ENCODE peak calls at places on chromosomes 6 and 20, in nine cellular contexts. One of them, this sample, is unnamed.

GRCh38 chr20:8074931-8075330 is 55.4 kb upstream of the TMX4 start:
- DNase-seq in CD8-positive, alpha-beta T cell: no peak
- DNase-seq in tibial nerve: no peak
- DNase-seq in left lung: no peak
- DNase-seq in astrocyte: peak; percentile 74
- DNase-seq in ovary: no peak
- DNase-seq in MM.1S: no peak
- DNase-seq in lung: no peak
- DNase-seq in cardiac muscle cell: no peak
- DNase-seq in this sample: no peak

GRCh38 chr6:46528956-46529750 is 37.9 kb upstream of the RCAN2 start:
- DNase-seq in lung: no peak
- DNase-seq in ovary: no peak
- DNase-seq in CD8-positive, alpha-beta T cell: no peak
- DNase-seq in MM.1S: no peak
- DNase-seq in tibial nerve: no peak
- DNase-seq in cardiac muscle cell: no peak
- DNase-seq in astrocyte: no peak
- DNase-seq in left lung: no peak
- DNase-seq in this sample: no peak

GRCh38 chr6:151389640-151390275 is 1.6 kb downstream of the ZBTB2 start:
- DNase-seq in ovary: peak; percentile 53
- DNase-seq in astrocyte: peak; percentile 55
- DNase-seq in tibial nerve: peak; percentile 54
- DNase-seq in cardiac muscle cell: peak; percentile 51
- DNase-seq in MM.1S: peak; percentile 25
- DNase-seq in lung: peak; percentile 63
- DNase-seq in left lung: no peak
- DNase-seq in CD8-positive, alpha-beta T cell: no peak
- DNase-seq in this sample: peak; percentile 61

GRCh38 chr20:19254086-19254821 is 41.8 kb downstream of the SLC24A3 start:
- DNase-seq in lung: no peak
- DNase-seq in left lung: no peak
- DNase-seq in MM.1S: no peak
- DNase-seq in ovary: no peak
- DNase-seq in astrocyte: no peak
- DNase-seq in cardiac muscle cell: no peak
- DNase-seq in tibial nerve: no peak
- DNase-seq in CD8-positive, alpha-beta T cell: no peak
- DNase-seq in this sample: no peak

GRCh38 chr20:13661070-13661687 is 22.4 kb upstream of the TASP1 start:
- DNase-seq in tibial nerve: no peak
- DNase-seq in ovary: peak; percentile 41
- DNase-seq in CD8-positive, alpha-beta T cell: no peak
- DNase-seq in MM.1S: no peak
- DNase-seq in lung: no peak
- DNase-seq in left lung: no peak
- DNase-seq in cardiac muscle cell: no peak
- DNase-seq in astrocyte: peak; percentile 61
- DNase-seq in this sample: no peak

GRCh38 chr6:45115696-45116095 is 212.4 kb upstream of the RUNX2 start:
- DNase-seq in MM.1S: no peak
- DNase-seq in ovary: no peak
- DNase-seq in cardiac muscle cell: no peak
- DNase-seq in lung: no peak
- DNase-seq in left lung: no peak
- DNase-seq in astrocyte: peak; percentile 55
- DNase-seq in CD8-positive, alpha-beta T cell: no peak
- DNase-seq in tibial nerve: no peak
- DNase-seq in this sample: no peak

GRCh38 chr6:53119772-53120409 is 28.8 kb downstream of the GCM1 start:
- DNase-seq in left lung: no peak
- DNase-seq in tibial nerve: no peak
- DNase-seq in CD8-positive, alpha-beta T cell: no peak
- DNase-seq in lung: no peak
- DNase-seq in astrocyte: peak; percentile 18
- DNase-seq in MM.1S: no peak
- DNase-seq in ovary: no peak
- DNase-seq in cardiac muscle cell: no peak
- DNase-seq in this sample: peak; percentile 78

GRCh38 chr20:10367921-10368701 is 65.9 kb downstream of the MKKS start:
- DNase-seq in astrocyte: no peak
- DNase-seq in left lung: no peak
- DNase-seq in lung: no peak
- DNase-seq in ovary: no peak
- DNase-seq in CD8-positive, alpha-beta T cell: no peak
- DNase-seq in MM.1S: no peak
- DNase-seq in cardiac muscle cell: no peak
- DNase-seq in tibial nerve: no peak
- DNase-seq in this sample: no peak

GRCh38 chr20:50745634-50746137 is 14.3 kb downstream of the PARD6B start:
- DNase-seq in lung: no peak
- DNase-seq in CD8-positive, alpha-beta T cell: no peak
- DNase-seq in left lung: no peak
- DNase-seq in cardiac muscle cell: no peak
- DNase-seq in astrocyte: no peak
- DNase-seq in ovary: no peak
- DNase-seq in tibial nerve: no peak
- DNase-seq in MM.1S: no peak
- DNase-seq in this sample: no peak

GRCh38 chr6:35311390-35312075 is 13.9 kb downstream of the DEF6 start:
- DNase-seq in lung: no peak
- DNase-seq in MM.1S: no peak
- DNase-seq in left lung: no peak
- DNase-seq in astrocyte: no peak
- DNase-seq in ovary: no peak
- DNase-seq in cardiac muscle cell: no peak
- DNase-seq in CD8-positive, alpha-beta T cell: peak; percentile 51
- DNase-seq in tibial nerve: no peak
- DNase-seq in this sample: no peak

GRCh38 chr6:79438015-79438414 is 99.2 kb downstream of the LCA5 start:
- DNase-seq in left lung: no peak
- DNase-seq in lung: no peak
- DNase-seq in MM.1S: no peak
- DNase-seq in astrocyte: no peak
- DNase-seq in CD8-positive, alpha-beta T cell: no peak
- DNase-seq in ovary: no peak
- DNase-seq in tibial nerve: peak; percentile 27
- DNase-seq in cardiac muscle cell: no peak
- DNase-seq in this sample: no peak

GRCh38 chr6:2245954-2246863 is 804 bp upstream of the GMDS start:
- DNase-seq in left lung: peak; percentile 78
- DNase-seq in cardiac muscle cell: peak; percentile 55
- DNase-seq in tibial nerve: peak; percentile 43
- DNase-seq in CD8-positive, alpha-beta T cell: peak; percentile 39
- DNase-seq in MM.1S: peak; percentile 38
- DNase-seq in astrocyte: peak; percentile 48
- DNase-seq in ovary: peak; percentile 52
- DNase-seq in lung: peak; percentile 82
- DNase-seq in this sample: peak; percentile 86

GRCh38 chr6:4788482-4788881 is 12.3 kb downstream of the CDYL start:
- DNase-seq in cardiac muscle cell: no peak
- DNase-seq in lung: no peak
- DNase-seq in ovary: no peak
- DNase-seq in astrocyte: no peak
- DNase-seq in tibial nerve: no peak
- DNase-seq in left lung: no peak
- DNase-seq in CD8-positive, alpha-beta T cell: no peak
- DNase-seq in MM.1S: no peak
- DNase-seq in this sample: no peak

GRCh38 chr6:31270788-31271640 is 878 bp downstream of the HLA-C start:
- DNase-seq in cardiac muscle cell: peak; percentile 48
- DNase-seq in left lung: peak; percentile 96
- DNase-seq in ovary: peak; percentile 73
- DNase-seq in astrocyte: peak; percentile 38
- DNase-seq in CD8-positive, alpha-beta T cell: peak; percentile 59
- DNase-seq in tibial nerve: peak; percentile 13
- DNase-seq in lung: peak; percentile 87
- DNase-seq in MM.1S: peak; percentile 58
- DNase-seq in this sample: no peak

GRCh38 chr6:113857565-113858066 is 471 bp downstream of the MARCKS start:
- DNase-seq in lung: no peak
- DNase-seq in astrocyte: no peak
- DNase-seq in MM.1S: peak; percentile 24
- DNase-seq in CD8-positive, alpha-beta T cell: no peak
- DNase-seq in left lung: peak; percentile 81
- DNase-seq in cardiac muscle cell: peak; percentile 38
- DNase-seq in ovary: peak; percentile 30
- DNase-seq in tibial nerve: peak; percentile 32
- DNase-seq in this sample: no peak

GRCh38 chr6:13671742-13672141 is 39.9 kb downstream of the RANBP9 start:
- DNase-seq in astrocyte: no peak
- DNase-seq in left lung: no peak
- DNase-seq in cardiac muscle cell: no peak
- DNase-seq in MM.1S: no peak
- DNase-seq in CD8-positive, alpha-beta T cell: no peak
- DNase-seq in tibial nerve: no peak
- DNase-seq in ovary: no peak
- DNase-seq in lung: no peak
- DNase-seq in this sample: no peak

GRCh38 chr6:158309814-158310213 is 2.5 kb upstream of the TULP4 start:
- DNase-seq in astrocyte: no peak
- DNase-seq in lung: no peak
- DNase-seq in tibial nerve: no peak
- DNase-seq in ovary: no peak
- DNase-seq in MM.1S: no peak
- DNase-seq in cardiac muscle cell: no peak
- DNase-seq in left lung: no peak
- DNase-seq in CD8-positive, alpha-beta T cell: no peak
- DNase-seq in this sample: no peak
- H3K9me3 ChIP-seq in astrocyte: no peaks in the 10 kb centered on the region
- H3K9me3 ChIP-seq in lung: no peaks in the 10 kb centered on the region
- H3K9me3 ChIP-seq in tibial nerve: no peaks in the 10 kb centered on the region
- H3K9me3 ChIP-seq in ovary: no peaks in the 10 kb centered on the region
- H3K9me3 ChIP-seq in MM.1S: no peaks in the 10 kb centered on the region
- H3K9me3 ChIP-seq in cardiac muscle cell: no peaks in the 10 kb centered on the region
- H3K9me3 ChIP-seq in left lung: no peaks in the 10 kb centered on the region
- H3K9me3 ChIP-seq in CD8-positive, alpha-beta T cell: no peaks in the 10 kb centered on the region
- H3K9me3 ChIP-seq in this sample: no peaks in the 10 kb centered on the region

GRCh38 chr6:7311920-7312615 is 931 bp downstream of the SSR1 start:
- DNase-seq in ovary: no peak
- DNase-seq in lung: no peak
- DNase-seq in tibial nerve: no peak
- DNase-seq in CD8-positive, alpha-beta T cell: no peak
- DNase-seq in MM.1S: peak; percentile 44
- DNase-seq in astrocyte: peak; percentile 27
- DNase-seq in cardiac muscle cell: peak; percentile 2
- DNase-seq in left lung: no peak
- DNase-seq in this sample: no peak

GRCh38 chr6:7309050-7309449 is 3.9 kb downstream of the SSR1 start:
- DNase-seq in lung: no peak
- DNase-seq in MM.1S: no peak
- DNase-seq in left lung: no peak
- DNase-seq in CD8-positive, alpha-beta T cell: no peak
- DNase-seq in astrocyte: no peak
- DNase-seq in tibial nerve: no peak
- DNase-seq in cardiac muscle cell: no peak
- DNase-seq in ovary: no peak
- DNase-seq in this sample: no peak

GRCh38 chr6:7313505-7314165 is 636 bp upstream of the SSR1 start:
- DNase-seq in astrocyte: no peak
- DNase-seq in lung: no peak
- DNase-seq in CD8-positive, alpha-beta T cell: no peak
- DNase-seq in MM.1S: no peak
- DNase-seq in ovary: peak; percentile 11
- DNase-seq in tibial nerve: no peak
- DNase-seq in cardiac muscle cell: no peak
- DNase-seq in left lung: no peak
- DNase-seq in this sample: no peak

GRCh38 chr6:7312616-7313504 is at the start of gene SSR1:
- DNase-seq in CD8-positive, alpha-beta T cell: peak; percentile 90
- DNase-seq in left lung: peak; percentile 100
- DNase-seq in cardiac muscle cell: peak; percentile 99
- DNase-seq in MM.1S: peak; percentile 97
- DNase-seq in tibial nerve: peak; percentile 93
- DNase-seq in lung: peak; percentile 97
- DNase-seq in ovary: peak; percentile 97
- DNase-seq in astrocyte: peak; percentile 91
- DNase-seq in this sample: peak; percentile 97

DNA sequence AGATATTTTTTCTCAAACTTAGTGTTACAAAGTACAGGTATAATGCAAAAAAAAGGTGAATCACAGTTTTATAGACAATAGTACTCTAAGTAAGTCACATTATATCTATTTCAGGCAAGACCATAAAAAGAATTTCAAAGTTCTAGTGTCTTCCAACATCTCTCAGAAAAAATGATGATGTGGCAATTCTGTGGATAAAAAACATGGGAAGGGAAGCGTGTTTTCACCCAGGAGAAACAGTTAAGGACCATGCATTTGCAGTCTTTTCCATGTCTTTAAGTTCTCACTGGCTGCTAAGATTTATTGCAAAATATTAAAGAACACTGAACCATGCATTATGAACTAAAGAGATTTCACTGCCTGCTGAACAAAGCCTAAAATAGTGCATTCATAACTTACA is 1.8 kb downstream of the SSR1 start:
- DNase-seq in astrocyte: no peak
- DNase-seq in left lung: no peak
- DNase-seq in CD8-positive, alpha-beta T cell: no peak
- DNase-seq in ovary: no peak
- DNase-seq in MM.1S: no peak
- DNase-seq in lung: no peak
- DNase-seq in cardiac muscle cell: no peak
- DNase-seq in tibial nerve: no peak
- DNase-seq in this sample: no peak
- TF ChIP-seq CTCF in astrocyte: no peak
- TF ChIP-seq CTCF in left lung: no peak
- TF ChIP-seq CTCF in CD8-positive, alpha-beta T cell: no peak
- TF ChIP-seq CTCF in ovary: no peak
- TF ChIP-seq CTCF in MM.1S: no peak
- TF ChIP-seq CTCF in lung: no peak
- TF ChIP-seq CTCF in cardiac muscle cell: no peak
- TF ChIP-seq CTCF in tibial nerve: no peak
- TF ChIP-seq CTCF in this sample: no peak

DNA sequence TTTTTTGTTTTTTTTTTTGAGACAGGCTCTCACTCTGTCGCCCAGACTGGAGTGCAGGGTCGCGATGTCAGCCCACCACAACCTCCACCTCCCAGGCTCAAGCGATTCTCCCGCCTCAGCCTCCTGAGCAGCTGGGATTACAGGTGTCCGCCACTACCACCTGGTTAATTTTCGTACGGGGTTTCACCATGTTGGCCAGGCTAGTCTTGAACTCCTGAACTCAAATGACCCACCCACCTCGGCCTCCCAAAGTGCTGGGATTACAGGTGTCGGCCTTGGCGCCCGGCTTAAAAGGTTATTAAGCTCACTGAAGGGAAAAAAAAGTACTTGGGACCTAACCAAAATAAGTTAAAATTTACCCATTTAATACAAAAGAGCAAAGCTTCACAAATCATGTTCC is 1.9 kb downstream of the TCFL5 start:
- DNase-seq in astrocyte: no peak
- DNase-seq in left lung: no peak
- DNase-seq in cardiac muscle cell: no peak
- DNase-seq in tibial nerve: no peak
- DNase-seq in lung: no peak
- DNase-seq in MM.1S: no peak
- DNase-seq in ovary: no peak
- DNase-seq in CD8-positive, alpha-beta T cell: no peak
- DNase-seq in this sample: peak; percentile 3
- H3K9me3 ChIP-seq in astrocyte: no peaks in the 10 kb centered on the region
- H3K9me3 ChIP-seq in left lung: no peaks in the 10 kb centered on the region
- H3K9me3 ChIP-seq in cardiac muscle cell: no peaks in the 10 kb centered on the region
- H3K9me3 ChIP-seq in tibial nerve: no peaks in the 10 kb centered on the region
- H3K9me3 ChIP-seq in lung: peaks cover 2% of the 10 kb centered on the region
- H3K9me3 ChIP-seq in MM.1S: no peaks in the 10 kb centered on the region
- H3K9me3 ChIP-seq in ovary: no peaks in the 10 kb centered on the region
- H3K9me3 ChIP-seq in CD8-positive, alpha-beta T cell: no peaks in the 10 kb centered on the region
- H3K9me3 ChIP-seq in this sample: no peaks in the 10 kb centered on the region

GRCh38 chr6:38134704-38135088 is 315.2 kb downstream of the ZFAND3 start:
- DNase-seq in tibial nerve: no peak
- DNase-seq in astrocyte: no peak
- DNase-seq in lung: no peak
- DNase-seq in left lung: no peak
- DNase-seq in ovary: no peak
- DNase-seq in MM.1S: no peak
- DNase-seq in CD8-positive, alpha-beta T cell: no peak
- DNase-seq in cardiac muscle cell: no peak
- DNase-seq in this sample: no peak
- TF ChIP-seq CTCF in tibial nerve: no peak
- TF ChIP-seq CTCF in astrocyte: no peak
- TF ChIP-seq CTCF in lung: no peak
- TF ChIP-seq CTCF in left lung: no peak
- TF ChIP-seq CTCF in ovary: no peak
- TF ChIP-seq CTCF in MM.1S: no peak
- TF ChIP-seq CTCF in CD8-positive, alpha-beta T cell: no peak
- TF ChIP-seq CTCF in cardiac muscle cell: no peak
- TF ChIP-seq CTCF in this sample: no peak